ENCODE peak calls at places on chromosomes 1 and 21, in nine cellular contexts. One of them, this sample, is unnamed. For H3K9me3 and H3K36me3, the result is how much of the 10 kb centered on the place peaks cover.

GRCh38 chr1:89894210-89894668 is 73.4 kb downstream of the LRRC8D start:
- DNase-seq in endothelial cell of umbilical vein: peak
- DNase-seq in transverse colon: no peak
- DNase-seq in SK-N-SH: no peak
- DNase-seq in tibial nerve: no peak
- DNase-seq in heart left ventricle: no peak
- DNase-seq in PC-3: peak
- DNase-seq in K562: peak
- DNase-seq in naive thymus-derived CD4-positive, alpha-beta T cell: no peak
- DNase-seq in this sample: no peak

GRCh38 chr1:234737915-234738314 is 127.9 kb upstream of the IRF2BP2 start:
- DNase-seq in tibial nerve: no peak
- DNase-seq in transverse colon: no peak
- DNase-seq in naive thymus-derived CD4-positive, alpha-beta T cell: no peak
- DNase-seq in K562: no peak
- DNase-seq in SK-N-SH: peak
- DNase-seq in endothelial cell of umbilical vein: no peak
- DNase-seq in heart left ventricle: no peak
- DNase-seq in PC-3: no peak
- DNase-seq in this sample: no peak

GRCh38 chr1:89081005-89081404 is 16.0 kb upstream of the GBP1 start:
- DNase-seq in tibial nerve: no peak
- DNase-seq in naive thymus-derived CD4-positive, alpha-beta T cell: no peak
- DNase-seq in endothelial cell of umbilical vein: peak
- DNase-seq in transverse colon: no peak
- DNase-seq in PC-3: no peak
- DNase-seq in heart left ventricle: no peak
- DNase-seq in SK-N-SH: no peak
- DNase-seq in K562: no peak
- DNase-seq in this sample: no peak

GRCh38 chr1:201737350-201738060 is 91.5 kb upstream of the IPO9 start:
- DNase-seq in SK-N-SH: no peak
- DNase-seq in PC-3: no peak
- DNase-seq in transverse colon: peak
- DNase-seq in tibial nerve: no peak
- DNase-seq in K562: no peak
- DNase-seq in endothelial cell of umbilical vein: no peak
- DNase-seq in heart left ventricle: peak
- DNase-seq in naive thymus-derived CD4-positive, alpha-beta T cell: no peak
- DNase-seq in this sample: peak

GRCh38 chr1:41739061-41739955 is 179.4 kb downstream of the HIVEP3 start:
- DNase-seq in SK-N-SH: no peak
- DNase-seq in PC-3: no peak
- DNase-seq in naive thymus-derived CD4-positive, alpha-beta T cell: peak
- DNase-seq in heart left ventricle: peak
- DNase-seq in K562: no peak
- DNase-seq in tibial nerve: peak
- DNase-seq in transverse colon: peak
- DNase-seq in endothelial cell of umbilical vein: peak
- DNase-seq in this sample: no peak

GRCh38 chr1:10724052-10724494 is 72.4 kb downstream of the CASZ1 start:
- DNase-seq in K562: no peak
- DNase-seq in endothelial cell of umbilical vein: no peak
- DNase-seq in SK-N-SH: no peak
- DNase-seq in transverse colon: peak
- DNase-seq in heart left ventricle: peak
- DNase-seq in tibial nerve: no peak
- DNase-seq in PC-3: peak
- DNase-seq in naive thymus-derived CD4-positive, alpha-beta T cell: no peak
- DNase-seq in this sample: peak

GRCh38 chr1:201456499-201457309 is 12.3 kb downstream of the PHLDA3 start:
- DNase-seq in SK-N-SH: no peak
- DNase-seq in tibial nerve: no peak
- DNase-seq in PC-3: peak
- DNase-seq in transverse colon: peak
- DNase-seq in endothelial cell of umbilical vein: peak
- DNase-seq in heart left ventricle: peak
- DNase-seq in K562: peak
- DNase-seq in naive thymus-derived CD4-positive, alpha-beta T cell: no peak
- DNase-seq in this sample: no peak

GRCh38 chr1:7613106-7613850 is 157.8 kb upstream of the VAMP3 start:
- DNase-seq in transverse colon: no peak
- DNase-seq in heart left ventricle: no peak
- DNase-seq in naive thymus-derived CD4-positive, alpha-beta T cell: no peak
- DNase-seq in endothelial cell of umbilical vein: no peak
- DNase-seq in tibial nerve: no peak
- DNase-seq in PC-3: no peak
- DNase-seq in K562: no peak
- DNase-seq in SK-N-SH: no peak
- DNase-seq in this sample: no peak

GRCh38 chr21:17429936-17430335 is 82.9 kb upstream of the CXADR start:
- DNase-seq in SK-N-SH: no peak
- DNase-seq in naive thymus-derived CD4-positive, alpha-beta T cell: no peak
- DNase-seq in heart left ventricle: no peak
- DNase-seq in transverse colon: peak
- DNase-seq in K562: no peak
- DNase-seq in tibial nerve: no peak
- DNase-seq in endothelial cell of umbilical vein: no peak
- DNase-seq in PC-3: no peak
- DNase-seq in this sample: no peak

GRCh38 chr1:6648556-6648955 is 23.9 kb downstream of the THAP3 start:
- DNase-seq in transverse colon: no peak
- DNase-seq in tibial nerve: no peak
- DNase-seq in K562: no peak
- DNase-seq in heart left ventricle: no peak
- DNase-seq in PC-3: no peak
- DNase-seq in naive thymus-derived CD4-positive, alpha-beta T cell: no peak
- DNase-seq in endothelial cell of umbilical vein: no peak
- DNase-seq in SK-N-SH: no peak
- DNase-seq in this sample: no peak

GRCh38 chr1:234658143-234658542 is 48.2 kb upstream of the IRF2BP2 start:
- DNase-seq in tibial nerve: no peak
- DNase-seq in heart left ventricle: no peak
- DNase-seq in SK-N-SH: no peak
- DNase-seq in transverse colon: peak
- DNase-seq in PC-3: peak
- DNase-seq in endothelial cell of umbilical vein: no peak
- DNase-seq in naive thymus-derived CD4-positive, alpha-beta T cell: no peak
- DNase-seq in K562: no peak
- DNase-seq in this sample: no peak

GRCh38 chr1:184535191-184535970 is 148.6 kb downstream of the C1orf21 start:
- DNase-seq in endothelial cell of umbilical vein: peak
- DNase-seq in heart left ventricle: no peak
- DNase-seq in transverse colon: no peak
- DNase-seq in naive thymus-derived CD4-positive, alpha-beta T cell: no peak
- DNase-seq in tibial nerve: no peak
- DNase-seq in K562: no peak
- DNase-seq in SK-N-SH: no peak
- DNase-seq in PC-3: no peak
- DNase-seq in this sample: no peak

GRCh38 chr1:184533049-184533448 is 146.2 kb downstream of the C1orf21 start:
- DNase-seq in PC-3: no peak
- DNase-seq in endothelial cell of umbilical vein: no peak
- DNase-seq in naive thymus-derived CD4-positive, alpha-beta T cell: no peak
- DNase-seq in heart left ventricle: no peak
- DNase-seq in K562: no peak
- DNase-seq in SK-N-SH: no peak
- DNase-seq in transverse colon: no peak
- DNase-seq in tibial nerve: no peak
- DNase-seq in this sample: no peak

GRCh38 chr1:184532199-184532598 is 145.4 kb downstream of the C1orf21 start:
- DNase-seq in K562: no peak
- DNase-seq in heart left ventricle: no peak
- DNase-seq in PC-3: no peak
- DNase-seq in transverse colon: no peak
- DNase-seq in endothelial cell of umbilical vein: no peak
- DNase-seq in naive thymus-derived CD4-positive, alpha-beta T cell: no peak
- DNase-seq in SK-N-SH: no peak
- DNase-seq in tibial nerve: no peak
- DNase-seq in this sample: no peak

GRCh38 chr1:184534690-184535089 is 147.9 kb downstream of the C1orf21 start:
- DNase-seq in PC-3: no peak
- DNase-seq in naive thymus-derived CD4-positive, alpha-beta T cell: no peak
- DNase-seq in heart left ventricle: no peak
- DNase-seq in tibial nerve: no peak
- DNase-seq in transverse colon: no peak
- DNase-seq in K562: no peak
- DNase-seq in endothelial cell of umbilical vein: no peak
- DNase-seq in SK-N-SH: no peak
- DNase-seq in this sample: no peak

GRCh38 chr1:184533915-184534314 is 147.1 kb downstream of the C1orf21 start:
- DNase-seq in PC-3: no peak
- DNase-seq in endothelial cell of umbilical vein: no peak
- DNase-seq in K562: no peak
- DNase-seq in heart left ventricle: no peak
- DNase-seq in naive thymus-derived CD4-positive, alpha-beta T cell: no peak
- DNase-seq in SK-N-SH: no peak
- DNase-seq in tibial nerve: no peak
- DNase-seq in transverse colon: no peak
- DNase-seq in this sample: no peak
- H3K27ac ChIP-seq in PC-3: no peak
- H3K27ac ChIP-seq in endothelial cell of umbilical vein: no peak
- H3K27ac ChIP-seq in K562: no peak
- H3K27ac ChIP-seq in heart left ventricle: peak
- H3K27ac ChIP-seq in naive thymus-derived CD4-positive, alpha-beta T cell: no peak
- H3K27ac ChIP-seq in SK-N-SH: no peak
- H3K27ac ChIP-seq in tibial nerve: no peak
- H3K27ac ChIP-seq in transverse colon: peak
- H3K27ac ChIP-seq in this sample: no peak

GRCh38 chr21:19029816-19030215 is 626.2 kb upstream of the TMPRSS15 start:
- DNase-seq in endothelial cell of umbilical vein: no peak
- DNase-seq in SK-N-SH: no peak
- DNase-seq in naive thymus-derived CD4-positive, alpha-beta T cell: no peak
- DNase-seq in transverse colon: no peak
- DNase-seq in PC-3: no peak
- DNase-seq in tibial nerve: no peak
- DNase-seq in heart left ventricle: no peak
- DNase-seq in K562: no peak
- DNase-seq in this sample: no peak

GRCh38 chr21:19031956-19032355 is 628.4 kb upstream of the TMPRSS15 start:
- DNase-seq in PC-3: no peak
- DNase-seq in SK-N-SH: no peak
- DNase-seq in naive thymus-derived CD4-positive, alpha-beta T cell: no peak
- DNase-seq in heart left ventricle: no peak
- DNase-seq in transverse colon: no peak
- DNase-seq in tibial nerve: no peak
- DNase-seq in endothelial cell of umbilical vein: no peak
- DNase-seq in K562: no peak
- DNase-seq in this sample: no peak

GRCh38 chr21:19034041-19034440 is 630.5 kb upstream of the TMPRSS15 start:
- DNase-seq in PC-3: no peak
- DNase-seq in heart left ventricle: no peak
- DNase-seq in SK-N-SH: no peak
- DNase-seq in endothelial cell of umbilical vein: no peak
- DNase-seq in naive thymus-derived CD4-positive, alpha-beta T cell: no peak
- DNase-seq in transverse colon: no peak
- DNase-seq in K562: no peak
- DNase-seq in tibial nerve: no peak
- DNase-seq in this sample: no peak
- H3K9me3 ChIP-seq in PC-3: under half
- H3K9me3 ChIP-seq in heart left ventricle: under half
- H3K9me3 ChIP-seq in SK-N-SH: under half
- H3K9me3 ChIP-seq in endothelial cell of umbilical vein: under half
- H3K9me3 ChIP-seq in naive thymus-derived CD4-positive, alpha-beta T cell: under half
- H3K9me3 ChIP-seq in transverse colon: under half
- H3K9me3 ChIP-seq in K562: under half
- H3K9me3 ChIP-seq in tibial nerve: under half
- H3K9me3 ChIP-seq in this sample: under half

GRCh38 chr1:24343412-24344089 is 24.4 kb downstream of the GRHL3 start:
- DNase-seq in heart left ventricle: no peak
- DNase-seq in tibial nerve: no peak
- DNase-seq in transverse colon: no peak
- DNase-seq in endothelial cell of umbilical vein: no peak
- DNase-seq in PC-3: no peak
- DNase-seq in K562: no peak
- DNase-seq in naive thymus-derived CD4-positive, alpha-beta T cell: no peak
- DNase-seq in SK-N-SH: no peak
- DNase-seq in this sample: no peak

GRCh38 chr1:24339996-24340395 is 20.8 kb downstream of the GRHL3 start:
- DNase-seq in SK-N-SH: no peak
- DNase-seq in heart left ventricle: no peak
- DNase-seq in K562: no peak
- DNase-seq in transverse colon: no peak
- DNase-seq in PC-3: no peak
- DNase-seq in endothelial cell of umbilical vein: no peak
- DNase-seq in tibial nerve: no peak
- DNase-seq in naive thymus-derived CD4-positive, alpha-beta T cell: no peak
- DNase-seq in this sample: no peak

GRCh38 chr1:24340770-24341169 is 21.6 kb downstream of the GRHL3 start:
- DNase-seq in naive thymus-derived CD4-positive, alpha-beta T cell: no peak
- DNase-seq in tibial nerve: no peak
- DNase-seq in endothelial cell of umbilical vein: no peak
- DNase-seq in SK-N-SH: no peak
- DNase-seq in transverse colon: no peak
- DNase-seq in PC-3: no peak
- DNase-seq in heart left ventricle: no peak
- DNase-seq in K562: no peak
- DNase-seq in this sample: no peak

GRCh38 chr1:24338447-24338846 is 19.3 kb downstream of the GRHL3 start:
- DNase-seq in naive thymus-derived CD4-positive, alpha-beta T cell: no peak
- DNase-seq in endothelial cell of umbilical vein: no peak
- DNase-seq in transverse colon: no peak
- DNase-seq in SK-N-SH: no peak
- DNase-seq in tibial nerve: no peak
- DNase-seq in heart left ventricle: no peak
- DNase-seq in PC-3: no peak
- DNase-seq in K562: no peak
- DNase-seq in this sample: no peak

GRCh38 chr1:24341260-24341659 is 22.1 kb downstream of the GRHL3 start:
- DNase-seq in PC-3: no peak
- DNase-seq in transverse colon: no peak
- DNase-seq in endothelial cell of umbilical vein: no peak
- DNase-seq in naive thymus-derived CD4-positive, alpha-beta T cell: no peak
- DNase-seq in heart left ventricle: no peak
- DNase-seq in K562: no peak
- DNase-seq in SK-N-SH: no peak
- DNase-seq in tibial nerve: no peak
- DNase-seq in this sample: no peak
- H3K36me3 ChIP-seq in PC-3: under half
- H3K36me3 ChIP-seq in transverse colon: under half
- H3K36me3 ChIP-seq in endothelial cell of umbilical vein: under half
- H3K36me3 ChIP-seq in naive thymus-derived CD4-positive, alpha-beta T cell: under half
- H3K36me3 ChIP-seq in heart left ventricle: under half
- H3K36me3 ChIP-seq in K562: under half
- H3K36me3 ChIP-seq in SK-N-SH: under half
- H3K36me3 ChIP-seq in tibial nerve: under half
- H3K36me3 ChIP-seq in this sample: under half

GRCh38 chr1:23110391-23110790 is 58.3 kb downstream of the LUZP1 start:
- DNase-seq in K562: no peak
- DNase-seq in endothelial cell of umbilical vein: no peak
- DNase-seq in transverse colon: no peak
- DNase-seq in PC-3: no peak
- DNase-seq in tibial nerve: no peak
- DNase-seq in naive thymus-derived CD4-positive, alpha-beta T cell: no peak
- DNase-seq in SK-N-SH: no peak
- DNase-seq in heart left ventricle: no peak
- DNase-seq in this sample: no peak
- H3K27ac ChIP-seq in K562: no peak
- H3K27ac ChIP-seq in endothelial cell of umbilical vein: no peak
- H3K27ac ChIP-seq in transverse colon: no peak
- H3K27ac ChIP-seq in PC-3: no peak
- H3K27ac ChIP-seq in tibial nerve: no peak
- H3K27ac ChIP-seq in naive thymus-derived CD4-positive, alpha-beta T cell: no peak
- H3K27ac ChIP-seq in SK-N-SH: no peak
- H3K27ac ChIP-seq in heart left ventricle: no peak
- H3K27ac ChIP-seq in this sample: no peak

This sample was measured in WERI-Rb-1.